ENCODE peak calls at places on chromosome 11, in ten cellular contexts. One of them, this sample, is unnamed.

GRCh38 chr11:61474234-61474633 is 34.3 kb upstream of the LRRC10B start:
- DNase-seq in neural progenitor cell: no peak
- DNase-seq in esophagus squamous epithelium: no peak
- DNase-seq in cardiac muscle cell: no peak
- DNase-seq in tibial nerve: no peak
- DNase-seq in transverse colon: no peak
- DNase-seq in GM23338: no peak
- DNase-seq in heart left ventricle: no peak
- DNase-seq in IMR-90: no peak
- DNase-seq in tibial artery: no peak
- DNase-seq in this sample: no peak

GRCh38 chr11:115168229-115168671 is 336.0 kb downstream of the CADM1 start:
- DNase-seq in neural progenitor cell: no peak
- DNase-seq in esophagus squamous epithelium: no peak
- DNase-seq in cardiac muscle cell: no peak
- DNase-seq in tibial nerve: no peak
- DNase-seq in transverse colon: no peak
- DNase-seq in GM23338: no peak
- DNase-seq in heart left ventricle: peak; percentile 35
- DNase-seq in IMR-90: no peak
- DNase-seq in tibial artery: no peak
- DNase-seq in this sample: no peak

GRCh38 chr11:126898802-126899201 is 101.8 kb downstream of the KIRREL3 start:
- DNase-seq in neural progenitor cell: peak; percentile 56
- DNase-seq in esophagus squamous epithelium: no peak
- DNase-seq in cardiac muscle cell: no peak
- DNase-seq in tibial nerve: no peak
- DNase-seq in transverse colon: no peak
- DNase-seq in GM23338: peak; percentile 67
- DNase-seq in heart left ventricle: no peak
- DNase-seq in IMR-90: no peak
- DNase-seq in tibial artery: no peak
- DNase-seq in this sample: no peak

GRCh38 chr11:112637046-112637445 is 324.2 kb upstream of the NCAM1 start:
- DNase-seq in neural progenitor cell: no peak
- DNase-seq in esophagus squamous epithelium: no peak
- DNase-seq in cardiac muscle cell: no peak
- DNase-seq in tibial nerve: no peak
- DNase-seq in transverse colon: no peak
- DNase-seq in GM23338: no peak
- DNase-seq in heart left ventricle: no peak
- DNase-seq in IMR-90: no peak
- DNase-seq in tibial artery: no peak
- DNase-seq in this sample: no peak

GRCh38 chr11:102256251-102256650 is 61.0 kb upstream of the BIRC3 start:
- DNase-seq in neural progenitor cell: no peak
- DNase-seq in esophagus squamous epithelium: no peak
- DNase-seq in cardiac muscle cell: no peak
- DNase-seq in tibial nerve: no peak
- DNase-seq in transverse colon: no peak
- DNase-seq in GM23338: no peak
- DNase-seq in heart left ventricle: no peak
- DNase-seq in IMR-90: peak; percentile 79
- DNase-seq in tibial artery: no peak
- DNase-seq in this sample: no peak

GRCh38 chr11:8036986-8037385 is 44.0 kb upstream of the TUB start:
- DNase-seq in neural progenitor cell: no peak
- DNase-seq in esophagus squamous epithelium: no peak
- DNase-seq in cardiac muscle cell: no peak
- DNase-seq in tibial nerve: no peak
- DNase-seq in transverse colon: no peak
- DNase-seq in GM23338: no peak
- DNase-seq in heart left ventricle: no peak
- DNase-seq in IMR-90: no peak
- DNase-seq in tibial artery: no peak
- DNase-seq in this sample: no peak

GRCh38 chr11:68146704-68147474 is 25.7 kb upstream of the CHKA start:
- DNase-seq in neural progenitor cell: no peak
- DNase-seq in esophagus squamous epithelium: no peak
- DNase-seq in cardiac muscle cell: peak; percentile 86
- DNase-seq in tibial nerve: no peak
- DNase-seq in transverse colon: peak; percentile 84
- DNase-seq in GM23338: no peak
- DNase-seq in heart left ventricle: peak; percentile 39
- DNase-seq in IMR-90: peak; percentile 50
- DNase-seq in tibial artery: no peak
- DNase-seq in this sample: no peak

GRCh38 chr11:45477588-45477987 is 187.8 kb downstream of the CHST1 start:
- DNase-seq in neural progenitor cell: no peak
- DNase-seq in esophagus squamous epithelium: no peak
- DNase-seq in cardiac muscle cell: no peak
- DNase-seq in tibial nerve: no peak
- DNase-seq in transverse colon: no peak
- DNase-seq in GM23338: no peak
- DNase-seq in heart left ventricle: no peak
- DNase-seq in IMR-90: no peak
- DNase-seq in tibial artery: no peak
- DNase-seq in this sample: no peak

GRCh38 chr11:20611445-20611844 is 12.0 kb downstream of the SLC6A5 start:
- DNase-seq in neural progenitor cell: no peak
- DNase-seq in esophagus squamous epithelium: no peak
- DNase-seq in cardiac muscle cell: no peak
- DNase-seq in tibial nerve: no peak
- DNase-seq in transverse colon: no peak
- DNase-seq in GM23338: no peak
- DNase-seq in heart left ventricle: no peak
- DNase-seq in IMR-90: no peak
- DNase-seq in tibial artery: no peak
- DNase-seq in this sample: no peak

GRCh38 chr11:47923667-47924066 is 56.7 kb upstream of the PTPRJ start:
- DNase-seq in neural progenitor cell: no peak
- DNase-seq in esophagus squamous epithelium: no peak
- DNase-seq in cardiac muscle cell: peak; percentile 42
- DNase-seq in tibial nerve: no peak
- DNase-seq in transverse colon: no peak
- DNase-seq in GM23338: no peak
- DNase-seq in heart left ventricle: peak; percentile 49
- DNase-seq in IMR-90: peak; percentile 51
- DNase-seq in tibial artery: peak; percentile 49
- DNase-seq in this sample: no peak

DNA sequence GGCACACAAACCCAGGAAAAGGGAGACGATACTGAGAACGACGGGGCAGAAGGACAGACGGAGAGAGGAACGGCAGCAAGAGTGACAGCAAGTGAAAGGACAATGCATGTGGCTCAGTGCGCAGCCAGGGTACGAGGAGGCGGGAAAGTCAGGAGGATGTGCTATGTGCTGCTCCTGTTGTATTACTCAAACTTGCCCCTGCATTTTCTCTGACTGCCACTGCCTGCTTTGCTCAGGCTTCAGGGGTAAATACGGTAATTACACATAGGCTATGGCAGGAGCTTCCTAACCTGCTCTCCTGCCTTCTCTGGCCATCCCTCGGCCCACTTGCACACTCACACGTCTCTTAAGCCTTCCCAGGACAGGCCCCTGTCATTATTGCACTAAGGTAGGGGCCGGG is 94.8 kb downstream of the FEZ1 start:
- DNase-seq in neural progenitor cell: no peak
- DNase-seq in esophagus squamous epithelium: no peak
- DNase-seq in cardiac muscle cell: no peak
- DNase-seq in tibial nerve: no peak
- DNase-seq in transverse colon: no peak
- DNase-seq in GM23338: peak; percentile 35
- DNase-seq in heart left ventricle: no peak
- DNase-seq in IMR-90: no peak
- DNase-seq in tibial artery: no peak
- DNase-seq in this sample: no peak
- H3K27ac ChIP-seq in neural progenitor cell: no peak overlapping the region
- H3K27ac ChIP-seq in esophagus squamous epithelium: no peak overlapping the region
- H3K27ac ChIP-seq in cardiac muscle cell: no peak overlapping the region
- H3K27ac ChIP-seq in tibial nerve: no peak overlapping the region
- H3K27ac ChIP-seq in transverse colon: no peak overlapping the region
- H3K27ac ChIP-seq in GM23338: no peak overlapping the region
- H3K27ac ChIP-seq in heart left ventricle: no peak overlapping the region
- H3K27ac ChIP-seq in IMR-90: no peak overlapping the region
- H3K27ac ChIP-seq in tibial artery: no peak overlapping the region
- H3K27ac ChIP-seq in this sample: no peak overlapping the region

GRCh38 chr11:119099707-119100106 is 1.9 kb downstream of the DPAGT1 start:
- DNase-seq in neural progenitor cell: no peak
- DNase-seq in esophagus squamous epithelium: no peak
- DNase-seq in cardiac muscle cell: no peak
- DNase-seq in tibial nerve: no peak
- DNase-seq in transverse colon: no peak
- DNase-seq in GM23338: no peak
- DNase-seq in heart left ventricle: no peak
- DNase-seq in IMR-90: no peak
- DNase-seq in tibial artery: no peak
- DNase-seq in this sample: no peak

GRCh38 chr11:119101759-119102423 is at the start of gene DPAGT1:
- DNase-seq in neural progenitor cell: peak; percentile 96
- DNase-seq in esophagus squamous epithelium: peak; percentile 65
- DNase-seq in cardiac muscle cell: peak; percentile 95
- DNase-seq in tibial nerve: peak; percentile 77
- DNase-seq in transverse colon: peak; percentile 92
- DNase-seq in GM23338: peak; percentile 98
- DNase-seq in heart left ventricle: peak; percentile 92
- DNase-seq in IMR-90: peak; percentile 97
- DNase-seq in tibial artery: peak; percentile 96
- DNase-seq in this sample: peak; percentile 97

GRCh38 chr11:119100960-119101349 is 698 bp downstream of the DPAGT1 start:
- DNase-seq in neural progenitor cell: peak; percentile 48
- DNase-seq in esophagus squamous epithelium: no peak
- DNase-seq in cardiac muscle cell: no peak
- DNase-seq in tibial nerve: no peak
- DNase-seq in transverse colon: no peak
- DNase-seq in GM23338: peak; percentile 68
- DNase-seq in heart left ventricle: no peak
- DNase-seq in IMR-90: no peak
- DNase-seq in tibial artery: no peak
- DNase-seq in this sample: no peak

GRCh38 chr11:119100246-119100959 is 1.2 kb downstream of the DPAGT1 start:
- DNase-seq in neural progenitor cell: peak; percentile 55
- DNase-seq in esophagus squamous epithelium: no peak
- DNase-seq in cardiac muscle cell: no peak
- DNase-seq in tibial nerve: no peak
- DNase-seq in transverse colon: no peak
- DNase-seq in GM23338: peak; percentile 61
- DNase-seq in heart left ventricle: no peak
- DNase-seq in IMR-90: peak; percentile 54
- DNase-seq in tibial artery: no peak
- DNase-seq in this sample: no peak

DNA sequence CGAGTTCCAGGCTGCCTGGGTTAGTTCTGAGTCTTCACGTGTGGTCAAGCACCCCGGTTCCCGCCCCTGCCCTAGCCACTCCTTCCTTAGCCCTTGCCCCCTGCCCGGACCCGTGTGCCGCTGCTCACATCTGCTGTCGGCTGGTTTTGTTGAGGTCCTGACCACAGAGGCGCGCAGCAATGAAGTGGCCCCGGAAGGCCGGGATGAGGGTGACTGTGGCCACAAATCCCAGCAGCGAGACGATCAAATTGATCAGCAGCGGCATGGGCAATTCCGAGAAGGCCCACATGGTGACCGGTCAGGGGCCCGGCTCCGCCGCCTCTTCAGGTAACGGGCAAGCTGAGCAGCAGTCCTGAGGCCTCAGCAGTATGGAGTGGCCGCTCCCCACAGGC is 290 bp downstream of the DPAGT1 start:
- DNase-seq in neural progenitor cell: no peak
- DNase-seq in esophagus squamous epithelium: no peak
- DNase-seq in cardiac muscle cell: no peak
- DNase-seq in tibial nerve: no peak
- DNase-seq in transverse colon: peak; percentile 44
- DNase-seq in GM23338: peak; percentile 76
- DNase-seq in heart left ventricle: no peak
- DNase-seq in IMR-90: no peak
- DNase-seq in tibial artery: no peak
- DNase-seq in this sample: no peak
- H3K4me1 ChIP-seq in neural progenitor cell: peaks cover 9% of the 10 kb centered on the region
- H3K4me1 ChIP-seq in esophagus squamous epithelium: peaks cover 40% of the 10 kb centered on the region
- H3K4me1 ChIP-seq in cardiac muscle cell: peaks cover 12% of the 10 kb centered on the region
- H3K4me1 ChIP-seq in tibial nerve: peaks cover 40% of the 10 kb centered on the region
- H3K4me1 ChIP-seq in transverse colon: peaks cover 32% of the 10 kb centered on the region
- H3K4me1 ChIP-seq in GM23338: peaks cover 26% of the 10 kb centered on the region
- H3K4me1 ChIP-seq in heart left ventricle: peaks cover 18% of the 10 kb centered on the region
- H3K4me1 ChIP-seq in IMR-90: peaks cover 5% of the 10 kb centered on the region
- H3K4me1 ChIP-seq in tibial artery: peaks cover 32% of the 10 kb centered on the region
- H3K4me1 ChIP-seq in this sample: peaks cover 20% of the 10 kb centered on the region

GRCh38 chr11:66002648-66003225 is 434 bp downstream of the BANF1 start:
- DNase-seq in neural progenitor cell: no peak
- DNase-seq in esophagus squamous epithelium: no peak
- DNase-seq in cardiac muscle cell: peak; percentile 57
- DNase-seq in tibial nerve: no peak
- DNase-seq in transverse colon: peak; percentile 68
- DNase-seq in GM23338: peak; percentile 39
- DNase-seq in heart left ventricle: no peak
- DNase-seq in IMR-90: peak; percentile 48
- DNase-seq in tibial artery: peak; percentile 48
- DNase-seq in this sample: no peak

GRCh38 chr11:66006134-66006890 is 4.0 kb downstream of the BANF1 start:
- DNase-seq in neural progenitor cell: no peak
- DNase-seq in esophagus squamous epithelium: no peak
- DNase-seq in cardiac muscle cell: no peak
- DNase-seq in tibial nerve: no peak
- DNase-seq in transverse colon: no peak
- DNase-seq in GM23338: no peak
- DNase-seq in heart left ventricle: no peak
- DNase-seq in IMR-90: no peak
- DNase-seq in tibial artery: no peak
- DNase-seq in this sample: no peak

GRCh38 chr11:66004186-66004585 is 1.9 kb downstream of the BANF1 start:
- DNase-seq in neural progenitor cell: no peak
- DNase-seq in esophagus squamous epithelium: no peak
- DNase-seq in cardiac muscle cell: no peak
- DNase-seq in tibial nerve: no peak
- DNase-seq in transverse colon: no peak
- DNase-seq in GM23338: no peak
- DNase-seq in heart left ventricle: no peak
- DNase-seq in IMR-90: no peak
- DNase-seq in tibial artery: no peak
- DNase-seq in this sample: no peak

GRCh38 chr11:66001941-66002647 is at the start of the genes BANF1 and EIF1AD:
- DNase-seq in neural progenitor cell: peak; percentile 96
- DNase-seq in esophagus squamous epithelium: peak; percentile 88
- DNase-seq in cardiac muscle cell: peak; percentile 93
- DNase-seq in tibial nerve: peak; percentile 77
- DNase-seq in transverse colon: peak; percentile 95
- DNase-seq in GM23338: peak; percentile 98
- DNase-seq in heart left ventricle: peak; percentile 93
- DNase-seq in IMR-90: peak; percentile 98
- DNase-seq in tibial artery: peak; percentile 92
- DNase-seq in this sample: peak; percentile 97

GRCh38 chr11:66003291-66003690 is 988 bp downstream of the BANF1 start:
- DNase-seq in neural progenitor cell: no peak
- DNase-seq in esophagus squamous epithelium: no peak
- DNase-seq in cardiac muscle cell: no peak
- DNase-seq in tibial nerve: no peak
- DNase-seq in transverse colon: no peak
- DNase-seq in GM23338: no peak
- DNase-seq in heart left ventricle: no peak
- DNase-seq in IMR-90: no peak
- DNase-seq in tibial artery: no peak
- DNase-seq in this sample: no peak
- H3K27ac ChIP-seq in neural progenitor cell: no peak overlapping the region
- H3K27ac ChIP-seq in esophagus squamous epithelium: peak overlapping the region; percentile 87
- H3K27ac ChIP-seq in cardiac muscle cell: peak overlapping the region; percentile 98
- H3K27ac ChIP-seq in tibial nerve: no peak overlapping the region
- H3K27ac ChIP-seq in transverse colon: peak overlapping the region; percentile 97
- H3K27ac ChIP-seq in GM23338: no peak overlapping the region
- H3K27ac ChIP-seq in heart left ventricle: peak overlapping the region; percentile 88
- H3K27ac ChIP-seq in IMR-90: peak overlapping the region; percentile 78
- H3K27ac ChIP-seq in tibial artery: peak overlapping the region; percentile 87
- H3K27ac ChIP-seq in this sample: peak overlapping the region; percentile 93

GRCh38 chr11:82895437-82896091 is 4.7 kb downstream of the PRCP start:
- DNase-seq in neural progenitor cell: no peak
- DNase-seq in esophagus squamous epithelium: no peak
- DNase-seq in cardiac muscle cell: no peak
- DNase-seq in tibial nerve: no peak
- DNase-seq in transverse colon: no peak
- DNase-seq in GM23338: no peak
- DNase-seq in heart left ventricle: no peak
- DNase-seq in IMR-90: no peak
- DNase-seq in tibial artery: no peak
- DNase-seq in this sample: no peak
- H3K4me1 ChIP-seq in neural progenitor cell: peaks cover 11% of the 10 kb centered on the region
- H3K4me1 ChIP-seq in esophagus squamous epithelium: peaks cover 51% of the 10 kb centered on the region
- H3K4me1 ChIP-seq in cardiac muscle cell: peaks cover 7% of the 10 kb centered on the region
- H3K4me1 ChIP-seq in tibial nerve: peaks cover 39% of the 10 kb centered on the region
- H3K4me1 ChIP-seq in transverse colon: peaks cover 45% of the 10 kb centered on the region
- H3K4me1 ChIP-seq in GM23338: peaks cover 10% of the 10 kb centered on the region
- H3K4me1 ChIP-seq in heart left ventricle: peaks cover 13% of the 10 kb centered on the region
- H3K4me1 ChIP-seq in IMR-90: peaks cover 1% of the 10 kb centered on the region
- H3K4me1 ChIP-seq in tibial artery: peaks cover 24% of the 10 kb centered on the region
- H3K4me1 ChIP-seq in this sample: peaks cover 3% of the 10 kb centered on the region